ENCODE peak calls at places on chromosomes 3 and 15, in five cellular contexts. One of them, this sample, is unnamed.

GRCh38 chr3:124263168-124263567 is 271.2 kb upstream of the ROPN1 start:
- DNase-seq in cardiac fibroblast: peak; percentile 90
- DNase-seq in RPMI8226: peak; percentile 14
- DNase-seq in kidney: no peak
- DNase-seq in T-helper 1 cell: no peak
- DNase-seq in this sample: no peak

GRCh38 chr15:31456329-31457060 is 129.9 kb downstream of the KLF13 start:
- DNase-seq in kidney: peak; percentile 47
- DNase-seq in T-helper 1 cell: no peak
- DNase-seq in RPMI8226: no peak
- DNase-seq in cardiac fibroblast: no peak
- DNase-seq in this sample: no peak

GRCh38 chr3:12756185-12756584 is 2.9 kb downstream of the TMEM40 start:
- DNase-seq in cardiac fibroblast: no peak
- DNase-seq in T-helper 1 cell: no peak
- DNase-seq in RPMI8226: no peak
- DNase-seq in kidney: no peak
- DNase-seq in this sample: no peak

GRCh38 chr15:78149805-78150751 is 916 bp downstream of the IDH3A start:
- DNase-seq in RPMI8226: peak; percentile 32
- DNase-seq in T-helper 1 cell: no peak
- DNase-seq in cardiac fibroblast: peak; percentile 22
- DNase-seq in kidney: no peak
- DNase-seq in this sample: no peak

GRCh38 chr15:95431518-95431917 is 899.0 kb upstream of the NR2F2 start:
- DNase-seq in cardiac fibroblast: no peak
- DNase-seq in T-helper 1 cell: no peak
- DNase-seq in kidney: no peak
- DNase-seq in RPMI8226: no peak
- DNase-seq in this sample: no peak

GRCh38 chr15:91517491-91518200 is 335.9 kb upstream of the SLCO3A1 start:
- DNase-seq in RPMI8226: no peak
- DNase-seq in T-helper 1 cell: no peak
- DNase-seq in cardiac fibroblast: no peak
- DNase-seq in kidney: no peak
- DNase-seq in this sample: no peak

GRCh38 chr3:127421943-127422662 is 134.3 kb upstream of the PRR20G start:
- DNase-seq in kidney: peak; percentile 39
- DNase-seq in RPMI8226: no peak
- DNase-seq in cardiac fibroblast: no peak
- DNase-seq in T-helper 1 cell: no peak
- DNase-seq in this sample: no peak

GRCh38 chr3:137792633-137793271 is 28.6 kb downstream of the SOX14 start:
- DNase-seq in T-helper 1 cell: no peak
- DNase-seq in RPMI8226: peak; percentile 65
- DNase-seq in cardiac fibroblast: peak; percentile 29
- DNase-seq in kidney: no peak
- DNase-seq in this sample: no peak

GRCh38 chr15:72342385-72342784 is 22.4 kb upstream of the CELF6 start:
- DNase-seq in cardiac fibroblast: peak; percentile 17
- DNase-seq in T-helper 1 cell: peak; percentile 24
- DNase-seq in RPMI8226: no peak
- DNase-seq in kidney: no peak
- DNase-seq in this sample: peak; percentile 45

GRCh38 chr3:155462672-155463071 is 169.2 kb upstream of the STRIT1 start:
- DNase-seq in RPMI8226: no peak
- DNase-seq in T-helper 1 cell: no peak
- DNase-seq in cardiac fibroblast: no peak
- DNase-seq in kidney: no peak
- DNase-seq in this sample: no peak

GRCh38 chr15:69712999-69713398 is 260.4 kb downstream of the RPLP1 start:
- DNase-seq in T-helper 1 cell: no peak
- DNase-seq in RPMI8226: peak; percentile 46
- DNase-seq in cardiac fibroblast: no peak
- DNase-seq in kidney: no peak
- DNase-seq in this sample: no peak

This sample was measured in iPS DF 6.9.